ENCODE peak calls at places on chromosome 1, in five cellular contexts. D, I, V, Y and F are unnamed samples.

GRCh38 chr1:86695400-86695799 is 9.0 kb upstream of the SH3GLB1 start:
- DNase-seq in D (no peak), I (no peak), V (peak), Y (no peak), F (no peak)

GRCh38 chr1:107139833-107140702 is 771 bp upstream of the NTNG1 start:
- DNase-seq in D (peak), I (no peak), V (peak), Y (peak), F (peak)

GRCh38 chr1:172658871-172659453 is at the start of gene FASLG:
- DNase-seq in D (no peak), I (no peak), V (no peak), Y (no peak), F (no peak)

GRCh38 chr1:22665752-22666151 is 12.7 kb downstream of the C1QB start:
- DNase-seq in D (no peak), I (no peak), V (peak), Y (peak), F (peak)

GRCh38 chr1:200354243-200354642 is 55.6 kb downstream of the ZNF281 start:
- DNase-seq in D (no peak), I (no peak), V (no peak), Y (peak), F (peak)

GRCh38 chr1:74506311-74506710 is 6.1 kb downstream of the LRRC53 start:
- DNase-seq in D (no peak), I (no peak), V (no peak), Y (no peak), F (no peak)

GRCh38 chr1:2856076-2856390 is 54.5 kb upstream of the TTC34 start:
- DNase-seq in D (no peak), I (no peak), V (no peak), Y (no peak), F (no peak)

GRCh38 chr1:22618056-22618455 is 18.4 kb upstream of the C1QA start:
- DNase-seq in D (no peak), I (no peak), V (no peak), Y (no peak), F (no peak)

GRCh38 chr1:183822081-183822611 is 17.2 kb downstream of the RGL1 start:
- DNase-seq in D (no peak), I (no peak), V (no peak), Y (peak), F (peak)

GRCh38 chr1:2555634-2556276 is 416 bp upstream of the TNFRSF14 start:
- DNase-seq in D (peak), I (no peak), V (peak), Y (peak), F (peak)

GRCh38 chr1:109075531-109076490 is at the start of gene TAF13:
- DNase-seq in D (peak), I (peak), V (peak), Y (peak), F (peak)

GRCh38 chr1:64000021-64000420 is 203.4 kb upstream of the UBE2U start:
- DNase-seq in D (no peak), I (no peak), V (no peak), Y (no peak), F (peak)

GRCh38 chr1:16391408-16391807 is 24.4 kb downstream of the SZRD1 start:
- DNase-seq in D (no peak), I (no peak), V (no peak), Y (no peak), F (no peak)

GRCh38 chr1:150971583-150972416 is 2.8 kb downstream of the CERS2 start:
- DNase-seq in D (no peak), I (no peak), V (no peak), Y (no peak), F (peak)
- H3K4me3 ChIP-seq in D (peak), I (peak), V (no peak), Y (peak), F (peak)

DNA sequence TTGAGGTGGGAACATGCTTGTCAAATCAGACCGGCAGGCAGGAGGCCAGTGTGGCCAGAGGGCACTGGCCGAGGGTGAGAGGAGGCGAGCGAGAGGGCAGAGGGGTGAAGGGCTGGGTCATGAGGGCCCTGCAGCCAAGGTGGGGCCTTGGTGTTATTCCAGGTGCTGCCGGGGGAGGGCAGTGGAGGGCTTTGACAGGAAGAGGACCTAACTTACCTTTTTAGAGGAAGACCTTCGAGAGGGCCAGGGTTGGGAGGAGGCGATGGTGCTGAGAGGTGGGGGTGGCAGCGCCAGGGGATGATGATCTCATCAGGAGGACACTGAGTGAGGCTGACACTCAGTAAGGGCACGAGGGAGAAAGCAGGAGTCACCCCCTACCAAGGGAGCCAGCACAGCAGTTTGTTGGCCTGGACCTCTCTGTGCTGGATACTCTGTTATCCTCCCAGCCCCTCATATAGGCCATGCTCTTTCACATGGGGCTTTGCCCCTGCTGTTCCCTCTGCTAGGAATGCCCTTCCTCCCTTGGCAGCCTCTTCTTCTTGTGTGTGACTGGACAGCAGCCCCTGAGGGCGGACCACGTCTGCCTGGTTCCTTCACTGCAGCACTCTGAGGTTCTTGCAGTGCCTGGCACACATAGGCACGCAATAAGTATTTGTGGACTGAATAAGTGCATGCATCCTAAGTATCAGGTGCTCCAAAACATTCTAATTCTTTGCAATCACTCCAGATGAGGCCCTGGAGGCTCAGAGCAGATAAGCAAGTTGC is 7.5 kb upstream of the TTC22 start:
- DNase-seq in D (no peak), I (no peak), V (no peak), Y (no peak), F (no peak)
- TF ChIP-seq CTCF in D (no peak), I (peak), V (no peak), Y (peak), F (peak)

GRCh38 chr1:185857447-185857846 is 123.3 kb downstream of the HMCN1 start:
- DNase-seq in D (no peak), I (no peak), V (no peak), Y (no peak), F (peak)
- H3K4me3 ChIP-seq in D (no peak), I (no peak), V (no peak), Y (no peak), F (no peak)

GRCh38 chr1:23800396-23801337 is at the start of gene GALE:
- DNase-seq in D (peak), I (peak), V (peak), Y (peak), F (peak)
- TF ChIP-seq CTCF in D (no peak), I (no peak), V (no peak), Y (no peak), F (no peak)

DNA sequence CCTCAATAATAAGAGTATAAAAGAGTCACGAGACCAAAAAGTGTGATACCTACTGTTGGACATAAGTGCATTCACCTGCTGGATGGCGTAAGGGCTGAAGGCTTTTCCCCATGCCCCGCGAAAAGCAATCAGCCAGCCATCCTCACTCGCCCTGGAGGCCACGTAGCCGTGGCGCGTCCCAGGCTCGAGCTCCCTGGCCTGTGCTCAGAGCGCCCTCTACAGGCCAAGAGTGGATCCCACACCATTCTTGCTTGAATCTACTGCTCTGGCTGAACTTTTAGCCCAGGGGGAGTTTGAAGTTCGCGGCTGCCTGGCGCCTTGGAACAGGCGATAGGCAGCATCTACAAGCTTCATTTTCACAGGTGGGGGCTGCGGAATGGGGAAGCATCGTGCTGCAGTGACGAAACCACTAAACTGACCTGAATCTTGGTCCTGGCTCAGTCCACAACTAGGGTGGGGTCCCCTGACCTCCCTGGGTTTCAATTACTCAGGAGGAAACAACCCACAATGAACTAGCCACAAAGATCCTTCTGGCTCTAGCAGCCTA is 70.3 kb upstream of the SERBP1 start:
- DNase-seq in D (peak), I (peak), V (peak), Y (peak), F (peak)
- H3K4me3 ChIP-seq in D (no peak), I (no peak), V (no peak), Y (no peak), F (no peak)

DNA sequence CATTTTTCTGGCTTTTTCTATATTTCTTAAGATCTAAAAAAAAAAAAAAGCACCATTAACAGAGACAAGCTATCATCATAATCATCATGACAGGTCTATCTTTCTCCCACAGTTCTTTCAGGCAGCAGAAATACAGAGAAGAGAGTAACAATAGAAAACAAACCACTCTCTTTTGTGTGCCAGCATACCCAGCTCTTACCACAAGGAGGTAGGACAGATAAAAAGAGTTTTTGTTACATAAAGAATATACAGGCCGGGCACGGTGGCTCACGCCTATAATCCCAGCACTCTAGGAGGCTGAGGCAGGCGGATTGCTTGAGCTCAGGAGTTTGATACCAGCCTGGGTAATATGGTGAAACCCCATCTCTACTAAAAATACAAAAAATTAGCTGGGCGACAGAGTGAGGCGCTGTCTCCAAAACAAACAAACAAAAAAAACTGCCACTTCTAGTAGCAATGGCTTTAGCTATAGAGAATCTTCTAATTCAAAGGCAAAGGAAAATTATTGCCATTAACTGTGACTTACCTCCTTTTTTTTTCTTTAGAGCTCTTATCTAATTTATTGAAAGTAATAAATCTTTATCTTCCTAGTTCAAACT is 39.7 kb downstream of the ANKRD13C start:
- DNase-seq in D (no peak), I (no peak), V (no peak), Y (no peak), F (no peak)
- TF ChIP-seq CTCF in D (no peak), I (no peak), V (no peak), Y (no peak), F (no peak)

DNA sequence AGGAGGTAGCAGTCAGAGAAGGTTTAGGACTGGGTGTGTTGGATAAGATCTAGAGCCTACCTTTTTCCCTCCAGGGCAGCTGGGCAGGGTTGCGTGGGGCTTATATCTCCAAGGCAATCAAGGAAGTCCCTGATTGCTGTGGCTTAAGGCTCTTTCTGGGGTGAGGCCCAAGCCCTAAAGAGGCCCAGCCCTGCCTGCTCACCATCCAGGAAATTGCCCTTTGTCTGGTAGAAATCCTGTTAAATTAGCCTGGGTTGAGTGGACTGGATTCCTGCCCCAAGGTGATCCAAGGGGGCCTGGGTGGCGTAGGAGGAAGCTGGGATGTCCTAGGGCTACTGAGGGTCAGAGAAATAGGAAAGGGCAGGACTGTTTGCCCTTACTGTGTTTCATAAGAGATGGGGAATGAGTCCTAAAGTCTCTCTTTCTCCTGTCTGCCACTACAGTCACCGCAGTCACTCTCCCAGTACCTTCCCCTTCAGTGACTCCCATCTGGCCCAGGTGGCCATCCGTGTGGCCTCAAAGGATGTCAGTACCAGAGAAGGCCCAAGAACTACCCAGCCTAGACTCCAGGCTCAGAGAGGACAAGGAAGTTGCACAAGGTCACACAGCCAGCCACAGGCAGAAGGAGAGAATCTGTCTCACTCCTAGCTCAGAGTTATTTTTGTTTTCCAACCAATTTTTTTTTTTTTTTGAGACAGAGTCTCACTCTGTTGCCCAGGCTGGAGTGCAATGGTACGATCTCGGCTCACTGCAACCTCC is 25.8 kb downstream of the MFSD2A start:
- DNase-seq in D (no peak), I (no peak), V (no peak), Y (no peak), F (no peak)
- H3K4me3 ChIP-seq in D (no peak), I (no peak), V (no peak), Y (no peak), F (no peak)

GRCh38 chr1:153344718-153345025 is 4.0 kb downstream of the PGLYRP4 start:
- DNase-seq in D (no peak), I (no peak), V (no peak), Y (no peak), F (no peak)

GRCh38 chr1:153347856-153348255 is 785 bp downstream of the PGLYRP4 start:
- DNase-seq in D (no peak), I (no peak), V (no peak), Y (no peak), F (no peak)

GRCh38 chr1:153345187-153346066 is 3.2 kb downstream of the PGLYRP4 start:
- DNase-seq in D (no peak), I (no peak), V (no peak), Y (no peak), F (no peak)

GRCh38 chr1:153343811-153344717 is 4.6 kb downstream of the PGLYRP4 start:
- DNase-seq in D (no peak), I (no peak), V (no peak), Y (peak), F (no peak)

GRCh38 chr1:153346067-153346723 is 2.4 kb downstream of the PGLYRP4 start:
- DNase-seq in D (no peak), I (no peak), V (no peak), Y (no peak), F (no peak)
- TF ChIP-seq CTCF in D (no peak), I (no peak), V (no peak), Y (no peak), F (no peak)